ENCODE peak calls at places on chromosomes 4 and X, in six cellular contexts. H, C, L, R, J and S are unnamed samples.

GRCh38 chr4:129328176-129328575 is 232.2 kb downstream of the C4orf33 start:
- DNase-seq in H (no peak), J (no peak), L (no peak), C (no peak), R (no peak), S (no peak)

GRCh38 chrX:140360924-140361323 is 143.9 kb downstream of the SOX3 start:
- DNase-seq in R (no peak), J (no peak), C (no peak), H (no peak), L (no peak), S (no peak)

GRCh38 chr4:52954771-52955170 is 92.7 kb downstream of the RASL11B start:
- DNase-seq in H (no peak), C (no peak), J (peak; percentile 54), R (no peak), L (no peak), S (no peak)

GRCh38 chr4:130563185-130563890 is 1467.4 kb downstream of the C4orf33 start:
- DNase-seq in J (peak; percentile 21), R (no peak), H (peak; percentile 13), C (no peak), L (no peak), S (no peak)

GRCh38 chr4:48970471-48970921 is 15.6 kb upstream of the CWH43 start:
- DNase-seq in R (no peak), L (no peak), J (no peak), H (no peak), C (peak; percentile 80), S (no peak)

GRCh38 chr4:144645102-144645469 is 870 bp upstream of the HHIP start:
- DNase-seq in R (no peak), C (no peak), J (peak; percentile 16), L (no peak), H (no peak), S (no peak)

GRCh38 chrX:117973175-117974075 is 143.2 kb downstream of the KLHL13 start:
- DNase-seq in R (no peak), L (peak; percentile 2), C (no peak), J (no peak), H (peak; percentile 56), S (no peak)

GRCh38 chr4:123200417-123200945 is 196.1 kb upstream of the SPRY1 start:
- DNase-seq in R (no peak), J (no peak), L (no peak), H (no peak), C (no peak), S (no peak)

GRCh38 chrX:29634516-29634915 is 580.8 kb upstream of the MAGEB2 start:
- DNase-seq in H (no peak), J (no peak), R (no peak), L (no peak), C (no peak), S (no peak)

GRCh38 chr4:98682719-98683118 is 24.3 kb upstream of the TSPAN5 start:
- DNase-seq in C (no peak), R (no peak), L (no peak), J (no peak), H (no peak), S (no peak)

GRCh38 chrX:49309401-49309981 is 6.0 kb downstream of the GAGE10 start:
- DNase-seq in H (no peak), L (no peak), C (no peak), J (no peak), R (peak; percentile 59), S (peak; percentile 40)

GRCh38 chr4:87150498-87151261 is 69.7 kb downstream of the KLHL8 start:
- DNase-seq in L (peak; percentile 19), J (no peak), R (peak; percentile 60), C (peak; percentile 70), H (peak; percentile 34), S (peak; percentile 41)

GRCh38 chr4:7000421-7001176 is 42.6 kb upstream of the TADA2B start:
- DNase-seq in H (no peak), R (no peak), J (no peak), L (no peak), C (no peak), S (no peak)

GRCh38 chrX:152072236-152072635 is 66.1 kb downstream of the MAGEA10 start:
- DNase-seq in J (no peak), C (peak; percentile 0), H (no peak), R (no peak), L (no peak), S (no peak)

GRCh38 chr4:153997506-153997905 is 208.6 kb upstream of the SFRP2 start:
- DNase-seq in C (no peak), L (no peak), J (no peak), R (no peak), H (no peak), S (no peak)

GRCh38 chr4:105296672-105297071 is 150.0 kb downstream of the TET2 start:
- DNase-seq in H (no peak), L (no peak), R (no peak), C (peak; percentile 10), J (no peak), S (no peak)

GRCh38 chr4:149512489-149512888 is 303.2 kb downstream of the IQCM start:
- DNase-seq in H (no peak), J (no peak), L (no peak), C (no peak), R (no peak), S (no peak)

GRCh38 chr4:56118055-56118454 is 169.3 kb downstream of the CEP135 start:
- DNase-seq in H (no peak), C (no peak), R (no peak), J (no peak), L (no peak), S (no peak)

GRCh38 chrX:53280703-53281320 is 572 bp downstream of the IQSEC2 start:
- DNase-seq in R (no peak), C (no peak), H (no peak), J (peak; percentile 71), L (no peak), S (no peak)

GRCh38 chr4:47668810-47669408 is 169.0 kb downstream of the CORIN start:
- DNase-seq in C (peak; percentile 49), J (no peak), R (peak; percentile 24), L (peak; percentile 12), H (peak; percentile 74), S (no peak)

GRCh38 chr4:144894525-144894924 is 203.5 kb downstream of the ANAPC10 start:
- DNase-seq in H (no peak), R (no peak), J (no peak), L (no peak), C (peak; percentile 99), S (no peak)

GRCh38 chr4:153713840-153714239 is 29.8 kb downstream of the TLR2 start:
- DNase-seq in C (no peak), J (no peak), H (no peak), R (no peak), L (no peak), S (no peak)

GRCh38 chrX:40209951-40210617 is 112.3 kb upstream of the BCOR start:
- DNase-seq in C (no peak), J (no peak), H (no peak), R (no peak), L (no peak), S (no peak)

GRCh38 chr4:25310066-25310824 is 2.3 kb upstream of the ZCCHC4 start:
- DNase-seq in C (peak; percentile 75), H (no peak), R (no peak), J (no peak), L (no peak), S (no peak)

GRCh38 chrX:68832101-68832416 is 3.2 kb downstream of the EFNB1 start:
- DNase-seq in J (peak; percentile 51), R (no peak), L (no peak), H (no peak), C (peak; percentile 77), S (no peak)

GRCh38 chrX:40087574-40088298 is 10.0 kb downstream of the BCOR start:
- DNase-seq in C (no peak), R (no peak), L (no peak), J (no peak), H (no peak), S (no peak)

GRCh38 chr4:4519296-4519898 is 22.5 kb downstream of the STX18 start:
- DNase-seq in H (no peak), R (no peak), L (no peak), C (no peak), J (no peak), S (no peak)

GRCh38 chrX:136260801-136261200 is 9.6 kb upstream of the MAP7D3 start:
- DNase-seq in J (no peak), H (no peak), L (no peak), C (no peak), R (no peak), S (no peak)

GRCh38 chr4:48247142-48247877 is 22.3 kb downstream of the TEC start:
- DNase-seq in H (no peak), J (no peak), L (no peak), C (peak; percentile 86), R (no peak), S (no peak)

GRCh38 chr4:7392438-7393374 is 42.0 kb downstream of the PSAPL1 start:
- DNase-seq in L (no peak), C (no peak), R (no peak), H (no peak), J (peak; percentile 41), S (no peak)

GRCh38 chr4:149973181-149973580 is 105.1 kb upstream of the DCLK2 start:
- DNase-seq in R (no peak), L (no peak), H (no peak), C (no peak), J (no peak), S (no peak)

GRCh38 chr4:140260227-140260626 is 106.2 kb upstream of the MAML3 start:
- DNase-seq in L (no peak), R (no peak), C (peak; percentile 47), J (no peak), H (no peak), S (no peak)

GRCh38 chr4:661856-662761 is 12.0 kb downstream of the ATP5ME start:
- DNase-seq in R (no peak), J (no peak), H (no peak), L (no peak), C (no peak), S (no peak)

GRCh38 chr4:39699676-39700409 is 1.9 kb downstream of the UBE2K start:
- DNase-seq in L (no peak), J (no peak), C (no peak), H (no peak), R (no peak), S (no peak)

GRCh38 chrX:39883664-39884063 is 214.1 kb downstream of the BCOR start:
- DNase-seq in R (peak; percentile 51), L (no peak), J (no peak), C (no peak), H (no peak), S (no peak)

GRCh38 chr4:74235135-74235534 is 73.1 kb upstream of the EPGN start:
- DNase-seq in H (no peak), L (no peak), R (no peak), C (peak; percentile 82), J (no peak), S (no peak)

GRCh38 chr4:175998782-175999181 is 66.9 kb upstream of the WDR17 start:
- DNase-seq in H (no peak), R (no peak), J (no peak), C (no peak), L (no peak), S (no peak)

GRCh38 chr4:115629270-115629669 is 515.9 kb upstream of the NDST4 start:
- DNase-seq in R (no peak), J (no peak), H (no peak), C (no peak), L (no peak), S (no peak)

GRCh38 chr4:115274545-115274944 is 161.1 kb upstream of the NDST4 start:
- DNase-seq in J (no peak), L (no peak), R (peak; percentile 43), C (peak; percentile 83), H (no peak), S (peak; percentile 26)

GRCh38 chrX:19670854-19671620 is 155.7 kb upstream of the MAP3K15 start:
- DNase-seq in J (peak; percentile 38), L (no peak), R (no peak), C (no peak), H (no peak), S (no peak)